ENCODE peak calls at places on chromosomes 3 and 15, in six cellular contexts. One of them, this sample, is unnamed.

GRCh38 chr3:177332955-177333354 is 135.7 kb upstream of the TBL1XR1 start:
- DNase-seq in occipital lobe: no peak
- DNase-seq in amniotic stem cell: no peak
- DNase-seq in T-helper 9 cell: no peak
- DNase-seq in fibroblast of the aortic adventitia: no peak
- DNase-seq in Ammon's horn: no peak
- DNase-seq in this sample: no peak

GRCh38 chr3:39435006-39435748 is 28.7 kb downstream of the RPSA start:
- DNase-seq in occipital lobe: no peak
- DNase-seq in amniotic stem cell: no peak
- DNase-seq in T-helper 9 cell: no peak
- DNase-seq in fibroblast of the aortic adventitia: peak; percentile 11
- DNase-seq in Ammon's horn: no peak
- DNase-seq in this sample: no peak

GRCh38 chr3:83496459-83496858 is 1462.3 kb upstream of the CADM2 start:
- DNase-seq in occipital lobe: no peak
- DNase-seq in amniotic stem cell: no peak
- DNase-seq in T-helper 9 cell: no peak
- DNase-seq in fibroblast of the aortic adventitia: no peak
- DNase-seq in Ammon's horn: no peak
- DNase-seq in this sample: no peak

GRCh38 chr15:39784125-39784524 is 1.5 kb upstream of the FSIP1 start:
- DNase-seq in occipital lobe: no peak
- DNase-seq in amniotic stem cell: no peak
- DNase-seq in T-helper 9 cell: no peak
- DNase-seq in fibroblast of the aortic adventitia: peak; percentile 43
- DNase-seq in Ammon's horn: no peak
- DNase-seq in this sample: no peak

GRCh38 chr3:123334056-123334455 is 114.8 kb downstream of the ADCY5 start:
- DNase-seq in occipital lobe: no peak
- DNase-seq in amniotic stem cell: no peak
- DNase-seq in T-helper 9 cell: no peak
- DNase-seq in fibroblast of the aortic adventitia: no peak
- DNase-seq in Ammon's horn: no peak
- DNase-seq in this sample: no peak

GRCh38 chr15:40830884-40831283 is 2.4 kb upstream of the PPP1R14D start:
- DNase-seq in occipital lobe: no peak
- DNase-seq in amniotic stem cell: no peak
- DNase-seq in T-helper 9 cell: no peak
- DNase-seq in fibroblast of the aortic adventitia: no peak
- DNase-seq in Ammon's horn: no peak
- DNase-seq in this sample: no peak

GRCh38 chr3:156676467-156677119 is 2.2 kb downstream of the TIPARP start:
- DNase-seq in occipital lobe: no peak
- DNase-seq in amniotic stem cell: no peak
- DNase-seq in T-helper 9 cell: no peak
- DNase-seq in fibroblast of the aortic adventitia: peak; percentile 64
- DNase-seq in Ammon's horn: no peak
- DNase-seq in this sample: no peak

GRCh38 chr3:187979543-187979942 is 174.4 kb upstream of the LPP start:
- DNase-seq in occipital lobe: no peak
- DNase-seq in amniotic stem cell: no peak
- DNase-seq in T-helper 9 cell: peak; percentile 16
- DNase-seq in fibroblast of the aortic adventitia: no peak
- DNase-seq in Ammon's horn: no peak
- DNase-seq in this sample: no peak

GRCh38 chr15:60379466-60380274 is 18.1 kb downstream of the ANXA2 start:
- DNase-seq in occipital lobe: no peak
- DNase-seq in amniotic stem cell: peak; percentile 87
- DNase-seq in T-helper 9 cell: no peak
- DNase-seq in fibroblast of the aortic adventitia: peak; percentile 96
- DNase-seq in Ammon's horn: no peak
- DNase-seq in this sample: peak; percentile 67

GRCh38 chr3:53194218-53195065 is 33.4 kb downstream of the PRKCD start:
- DNase-seq in occipital lobe: no peak
- DNase-seq in amniotic stem cell: no peak
- DNase-seq in T-helper 9 cell: no peak
- DNase-seq in fibroblast of the aortic adventitia: peak; percentile 74
- DNase-seq in Ammon's horn: no peak
- DNase-seq in this sample: no peak

GRCh38 chr3:118269537-118270125 is 765.0 kb downstream of the IGSF11 start:
- DNase-seq in occipital lobe: no peak
- DNase-seq in amniotic stem cell: no peak
- DNase-seq in T-helper 9 cell: no peak
- DNase-seq in fibroblast of the aortic adventitia: no peak
- DNase-seq in Ammon's horn: no peak
- DNase-seq in this sample: no peak

GRCh38 chr3:21729888-21730459 is 21.0 kb downstream of the ZNF385D start:
- DNase-seq in occipital lobe: no peak
- DNase-seq in amniotic stem cell: no peak
- DNase-seq in T-helper 9 cell: no peak
- DNase-seq in fibroblast of the aortic adventitia: peak; percentile 51
- DNase-seq in Ammon's horn: no peak
- DNase-seq in this sample: no peak

GRCh38 chr3:11711826-11712225 is 68.1 kb upstream of the VGLL4 start:
- DNase-seq in occipital lobe: peak; percentile 27
- DNase-seq in amniotic stem cell: no peak
- DNase-seq in T-helper 9 cell: no peak
- DNase-seq in fibroblast of the aortic adventitia: no peak
- DNase-seq in Ammon's horn: peak; percentile 5
- DNase-seq in this sample: no peak

GRCh38 chr3:12443781-12444522 is 40.3 kb upstream of the TSEN2 start:
- DNase-seq in occipital lobe: no peak
- DNase-seq in amniotic stem cell: no peak
- DNase-seq in T-helper 9 cell: no peak
- DNase-seq in fibroblast of the aortic adventitia: no peak
- DNase-seq in Ammon's horn: no peak
- DNase-seq in this sample: no peak

GRCh38 chr15:31435891-31436628 is 109.4 kb downstream of the KLF13 start:
- DNase-seq in occipital lobe: no peak
- DNase-seq in amniotic stem cell: no peak
- DNase-seq in T-helper 9 cell: no peak
- DNase-seq in fibroblast of the aortic adventitia: no peak
- DNase-seq in Ammon's horn: no peak
- DNase-seq in this sample: no peak

GRCh38 chr3:175526609-175527280 is 667.6 kb downstream of the NAALADL2 start:
- DNase-seq in occipital lobe: no peak
- DNase-seq in amniotic stem cell: no peak
- DNase-seq in T-helper 9 cell: no peak
- DNase-seq in fibroblast of the aortic adventitia: peak; percentile 31
- DNase-seq in Ammon's horn: no peak
- DNase-seq in this sample: no peak

GRCh38 chr15:56774356-56774755 is 41.0 kb upstream of the ZNF280D start:
- DNase-seq in occipital lobe: no peak
- DNase-seq in amniotic stem cell: no peak
- DNase-seq in T-helper 9 cell: no peak
- DNase-seq in fibroblast of the aortic adventitia: no peak
- DNase-seq in Ammon's horn: no peak
- DNase-seq in this sample: no peak

GRCh38 chr3:95289295-95289694 is 1226.4 kb downstream of the NSUN3 start:
- DNase-seq in occipital lobe: no peak
- DNase-seq in amniotic stem cell: peak; percentile 54
- DNase-seq in T-helper 9 cell: no peak
- DNase-seq in fibroblast of the aortic adventitia: peak; percentile 63
- DNase-seq in Ammon's horn: no peak
- DNase-seq in this sample: peak; percentile 58

GRCh38 chr15:92625297-92625980 is 30.1 kb downstream of the FAM174B start:
- DNase-seq in occipital lobe: no peak
- DNase-seq in amniotic stem cell: no peak
- DNase-seq in T-helper 9 cell: no peak
- DNase-seq in fibroblast of the aortic adventitia: no peak
- DNase-seq in Ammon's horn: no peak
- DNase-seq in this sample: no peak

GRCh38 chr15:70502576-70502975 is 260.8 kb downstream of the UACA start:
- DNase-seq in occipital lobe: no peak
- DNase-seq in amniotic stem cell: no peak
- DNase-seq in T-helper 9 cell: no peak
- DNase-seq in fibroblast of the aortic adventitia: no peak
- DNase-seq in Ammon's horn: no peak
- DNase-seq in this sample: no peak

GRCh38 chr3:66195347-66195783 is 25.4 kb upstream of the SLC25A26 start:
- DNase-seq in occipital lobe: peak; percentile 75
- DNase-seq in amniotic stem cell: no peak
- DNase-seq in T-helper 9 cell: no peak
- DNase-seq in fibroblast of the aortic adventitia: peak; percentile 63
- DNase-seq in Ammon's horn: peak; percentile 85
- DNase-seq in this sample: no peak

GRCh38 chr3:194871143-194871863 is 185.6 kb downstream of the FAM43A start:
- DNase-seq in occipital lobe: no peak
- DNase-seq in amniotic stem cell: peak; percentile 71
- DNase-seq in T-helper 9 cell: no peak
- DNase-seq in fibroblast of the aortic adventitia: peak; percentile 90
- DNase-seq in Ammon's horn: no peak
- DNase-seq in this sample: peak; percentile 53

GRCh38 chr15:90261811-90262210 is 3.7 kb upstream of the NGRN start:
- DNase-seq in occipital lobe: no peak
- DNase-seq in amniotic stem cell: no peak
- DNase-seq in T-helper 9 cell: no peak
- DNase-seq in fibroblast of the aortic adventitia: peak; percentile 54
- DNase-seq in Ammon's horn: no peak
- DNase-seq in this sample: peak; percentile 25

GRCh38 chr15:69578792-69579587 is 126.4 kb downstream of the RPLP1 start:
- DNase-seq in occipital lobe: no peak
- DNase-seq in amniotic stem cell: no peak
- DNase-seq in T-helper 9 cell: no peak
- DNase-seq in fibroblast of the aortic adventitia: no peak
- DNase-seq in Ammon's horn: no peak
- DNase-seq in this sample: no peak

GRCh38 chr3:169659096-169659521 is 4.4 kb downstream of the MECOM start:
- DNase-seq in occipital lobe: no peak
- DNase-seq in amniotic stem cell: no peak
- DNase-seq in T-helper 9 cell: no peak
- DNase-seq in fibroblast of the aortic adventitia: peak; percentile 63
- DNase-seq in Ammon's horn: no peak
- DNase-seq in this sample: no peak

GRCh38 chr3:79085166-79085565 is 682.6 kb downstream of the ROBO1 start:
- DNase-seq in occipital lobe: no peak
- DNase-seq in amniotic stem cell: no peak
- DNase-seq in T-helper 9 cell: no peak
- DNase-seq in fibroblast of the aortic adventitia: peak; percentile 3
- DNase-seq in Ammon's horn: no peak
- DNase-seq in this sample: no peak

GRCh38 chr3:119575507-119575906 is 3.8 kb upstream of the ADPRH start:
- DNase-seq in occipital lobe: no peak
- DNase-seq in amniotic stem cell: no peak
- DNase-seq in T-helper 9 cell: no peak
- DNase-seq in fibroblast of the aortic adventitia: no peak
- DNase-seq in Ammon's horn: no peak
- DNase-seq in this sample: no peak

GRCh38 chr3:67377299-67377698 is 277.1 kb downstream of the SUCLG2 start:
- DNase-seq in occipital lobe: no peak
- DNase-seq in amniotic stem cell: no peak
- DNase-seq in T-helper 9 cell: no peak
- DNase-seq in fibroblast of the aortic adventitia: no peak
- DNase-seq in Ammon's horn: no peak
- DNase-seq in this sample: no peak

GRCh38 chr3:9916346-9916733 is 558 bp upstream of the IL17RC start:
- DNase-seq in occipital lobe: no peak
- DNase-seq in amniotic stem cell: no peak
- DNase-seq in T-helper 9 cell: no peak
- DNase-seq in fibroblast of the aortic adventitia: peak; percentile 58
- DNase-seq in Ammon's horn: no peak
- DNase-seq in this sample: no peak

GRCh38 chr3:175433026-175433668 is 574.0 kb downstream of the NAALADL2 start:
- DNase-seq in occipital lobe: no peak
- DNase-seq in amniotic stem cell: no peak
- DNase-seq in T-helper 9 cell: no peak
- DNase-seq in fibroblast of the aortic adventitia: peak; percentile 78
- DNase-seq in Ammon's horn: no peak
- DNase-seq in this sample: no peak

GRCh38 chr15:83656192-83656591 is 2.3 kb downstream of the ADAMTSL3 start:
- DNase-seq in occipital lobe: no peak
- DNase-seq in amniotic stem cell: no peak
- DNase-seq in T-helper 9 cell: no peak
- DNase-seq in fibroblast of the aortic adventitia: no peak
- DNase-seq in Ammon's horn: no peak
- DNase-seq in this sample: no peak

GRCh38 chr3:187954486-187955075 is 199.4 kb upstream of the LPP start:
- DNase-seq in occipital lobe: no peak
- DNase-seq in amniotic stem cell: peak; percentile 67
- DNase-seq in T-helper 9 cell: no peak
- DNase-seq in fibroblast of the aortic adventitia: peak; percentile 74
- DNase-seq in Ammon's horn: no peak
- DNase-seq in this sample: no peak

GRCh38 chr3:105347625-105348302 is 18.9 kb upstream of the ALCAM start:
- DNase-seq in occipital lobe: no peak
- DNase-seq in amniotic stem cell: no peak
- DNase-seq in T-helper 9 cell: no peak
- DNase-seq in fibroblast of the aortic adventitia: no peak
- DNase-seq in Ammon's horn: no peak
- DNase-seq in this sample: no peak

GRCh38 chr15:94107652-94108051 is 123.7 kb upstream of the MCTP2 start:
- DNase-seq in occipital lobe: no peak
- DNase-seq in amniotic stem cell: no peak
- DNase-seq in T-helper 9 cell: no peak
- DNase-seq in fibroblast of the aortic adventitia: no peak
- DNase-seq in Ammon's horn: no peak
- DNase-seq in this sample: no peak

GRCh38 chr15:30906366-30906765 is 2.7 kb downstream of the FAN1 start:
- DNase-seq in occipital lobe: no peak
- DNase-seq in amniotic stem cell: no peak
- DNase-seq in T-helper 9 cell: no peak
- DNase-seq in fibroblast of the aortic adventitia: no peak
- DNase-seq in Ammon's horn: no peak
- DNase-seq in this sample: no peak

GRCh38 chr3:33687406-33688010 is 30.5 kb downstream of the CLASP2 start:
- DNase-seq in occipital lobe: no peak
- DNase-seq in amniotic stem cell: no peak
- DNase-seq in T-helper 9 cell: no peak
- DNase-seq in fibroblast of the aortic adventitia: peak; percentile 38
- DNase-seq in Ammon's horn: no peak
- DNase-seq in this sample: peak; percentile 50

GRCh38 chr15:99732711-99733267 is 448 bp downstream of the LYSMD4 start:
- DNase-seq in occipital lobe: no peak
- DNase-seq in amniotic stem cell: no peak
- DNase-seq in T-helper 9 cell: no peak
- DNase-seq in fibroblast of the aortic adventitia: no peak
- DNase-seq in Ammon's horn: no peak
- DNase-seq in this sample: no peak

GRCh38 chr15:64429448-64429847 is 30.9 kb upstream of the ZNF609 start:
- DNase-seq in occipital lobe: no peak
- DNase-seq in amniotic stem cell: no peak
- DNase-seq in T-helper 9 cell: no peak
- DNase-seq in fibroblast of the aortic adventitia: no peak
- DNase-seq in Ammon's horn: no peak
- DNase-seq in this sample: no peak

GRCh38 chr3:123414958-123415792 is 33.7 kb downstream of the ADCY5 start:
- DNase-seq in occipital lobe: no peak
- DNase-seq in amniotic stem cell: no peak
- DNase-seq in T-helper 9 cell: no peak
- DNase-seq in fibroblast of the aortic adventitia: no peak
- DNase-seq in Ammon's horn: no peak
- DNase-seq in this sample: no peak

GRCh38 chr15:65309882-65310418 is 5.5 kb downstream of the RNU5B-1 start:
- DNase-seq in occipital lobe: no peak
- DNase-seq in amniotic stem cell: no peak
- DNase-seq in T-helper 9 cell: no peak
- DNase-seq in fibroblast of the aortic adventitia: no peak
- DNase-seq in Ammon's horn: no peak
- DNase-seq in this sample: no peak